ENCODE peak calls at places on chromosomes 2 and 18, in seven cellular contexts. B is IMR-90, H is heart left ventricle, T is A549, A is HepG2, I is H54, N is uterus. Z is an unnamed sample.

GRCh38 chr2:68812256-68812655 is 58.9 kb downstream of the BMP10 start:
- DNase-seq in A (peak), N (no peak), H (no peak), T (no peak), B (peak), I (no peak), Z (no peak)

GRCh38 chr2:15603044-15603765 is 11.5 kb downstream of the DDX1 start:
- DNase-seq in A (no peak), B (no peak), T (no peak), N (no peak), H (no peak), I (no peak), Z (no peak)

GRCh38 chr2:25805987-25806386 is 72.3 kb downstream of the ASXL2 start:
- DNase-seq in N (no peak), I (no peak), T (no peak), A (no peak), H (no peak), B (no peak), Z (no peak)

GRCh38 chr18:3525870-3526420 is 76.0 kb downstream of the TGIF1 start:
- DNase-seq in N (no peak), T (no peak), B (no peak), I (no peak), H (no peak), A (no peak), Z (no peak)

GRCh38 chr2:38666578-38666926 is 638 bp downstream of the GALM start:
- DNase-seq in T (no peak), B (peak), I (no peak), A (peak), N (no peak), H (no peak), Z (no peak)

GRCh38 chr2:42386684-42387083 is 25.7 kb upstream of the COX7A2L start:
- DNase-seq in N (no peak), A (peak), T (peak), B (no peak), I (peak), H (no peak), Z (no peak)

GRCh38 chr18:36963464-36963863 is 134.5 kb downstream of the KIAA1328 start:
- DNase-seq in A (no peak), B (no peak), H (no peak), N (no peak), I (no peak), T (no peak), Z (no peak)

GRCh38 chr2:134145519-134145918 is 108.4 kb upstream of the MGAT5 start:
- DNase-seq in T (no peak), I (no peak), B (no peak), N (no peak), A (no peak), H (no peak), Z (no peak)

GRCh38 chr2:109409347-109410020 is 204.3 kb downstream of the SEPTIN10 start:
- DNase-seq in I (no peak), N (no peak), T (no peak), A (no peak), B (no peak), H (no peak), Z (no peak)

GRCh38 chr18:79739440-79739778 is 58.3 kb upstream of the KCNG2 start:
- DNase-seq in N (no peak), A (no peak), T (no peak), I (no peak), B (no peak), H (no peak), Z (no peak)

GRCh38 chr18:30696201-30696600 is 346.3 kb downstream of the DSC3 start:
- DNase-seq in A (no peak), B (no peak), I (no peak), T (no peak), H (no peak), N (no peak), Z (no peak)

GRCh38 chr18:48669991-48670750 is 131.3 kb downstream of the CTIF start:
- DNase-seq in A (no peak), H (no peak), N (no peak), B (no peak), I (no peak), T (no peak), Z (no peak)

GRCh38 chr2:76998713-76999112 is 523.5 kb downstream of the LRRTM4 start:
- DNase-seq in A (no peak), B (no peak), N (no peak), I (no peak), T (no peak), H (no peak), Z (no peak)

GRCh38 chr18:45291616-45292612 is 323.4 kb upstream of the SLC14A2 start:
- DNase-seq in A (no peak), T (no peak), I (no peak), H (no peak), B (no peak), N (no peak), Z (no peak)

GRCh38 chr2:241505086-241505780 is 3.2 kb downstream of the STK25 start:
- DNase-seq in A (no peak), H (no peak), T (no peak), I (no peak), N (no peak), B (no peak), Z (no peak)
- TF ChIP-seq POLR2A in A (no peak), H (no peak), T (no peak), I (no peak), N (no peak), B (no peak), Z (no peak)

DNA sequence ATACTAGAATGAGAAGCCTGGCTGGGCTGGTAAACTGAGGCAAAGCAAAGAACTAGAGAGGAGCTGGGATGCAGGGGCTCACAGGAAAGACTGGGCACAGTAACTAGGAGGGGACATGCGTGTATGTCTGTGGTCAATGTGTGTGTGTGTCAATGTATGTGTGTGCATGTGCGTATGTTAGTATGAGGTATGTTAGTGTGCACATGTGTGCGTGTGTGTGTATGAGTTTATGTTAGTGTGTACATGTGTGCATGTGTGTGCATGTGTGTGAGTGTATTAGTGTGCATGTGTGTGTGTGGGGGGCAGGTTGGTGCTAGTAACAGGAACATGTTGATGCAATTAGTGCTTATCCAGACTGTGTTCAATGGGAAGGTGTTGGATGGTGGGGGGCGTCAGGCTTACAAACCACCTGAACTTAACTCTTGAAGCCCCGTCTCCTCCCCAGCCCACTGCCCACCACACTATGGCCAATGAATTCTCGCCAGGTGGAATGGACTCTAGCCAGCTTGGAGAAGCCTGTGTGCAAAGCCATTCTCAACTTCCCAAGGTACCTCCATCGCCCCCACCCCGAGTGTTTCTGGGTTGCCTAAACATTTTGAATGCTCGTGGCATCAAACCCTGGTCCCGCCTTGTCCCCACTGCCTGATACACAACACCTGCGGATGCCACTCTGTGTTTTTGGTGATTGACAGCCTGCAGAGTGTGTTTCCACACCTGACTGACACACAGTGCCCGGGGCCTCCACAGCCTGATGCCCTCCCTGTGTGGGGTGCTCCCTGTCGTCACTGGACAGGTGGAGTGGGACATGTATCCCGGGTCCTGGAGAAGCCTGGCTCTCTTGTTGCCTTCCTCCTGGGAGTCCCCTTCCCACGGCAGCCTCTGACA is 90.1 kb upstream of the ASB18 start:
- DNase-seq in A (no peak), H (no peak), I (no peak), N (no peak), T (no peak), B (no peak), Z (no peak)
- TF ChIP-seq POLR2A in A (no peak), H (no peak), I (no peak), N (no peak), T (no peak), B (no peak), Z (no peak)

GRCh38 chr18:6374340-6374739 is 40.4 kb downstream of the L3MBTL4 start:
- DNase-seq in A (peak), I (no peak), T (no peak), N (no peak), H (no peak), B (no peak), Z (no peak)

GRCh38 chr18:6373187-6373586 is 41.5 kb downstream of the L3MBTL4 start:
- DNase-seq in N (no peak), B (no peak), A (peak), I (no peak), H (no peak), T (no peak), Z (no peak)

GRCh38 chr18:6370886-6371635 is 43.6 kb downstream of the L3MBTL4 start:
- DNase-seq in A (peak), N (no peak), T (no peak), B (no peak), I (no peak), H (no peak), Z (no peak)

GRCh38 chr18:6376433-6377229 is 38.1 kb downstream of the L3MBTL4 start:
- DNase-seq in A (peak), H (no peak), T (no peak), B (no peak), N (no peak), I (no peak), Z (no peak)

DNA sequence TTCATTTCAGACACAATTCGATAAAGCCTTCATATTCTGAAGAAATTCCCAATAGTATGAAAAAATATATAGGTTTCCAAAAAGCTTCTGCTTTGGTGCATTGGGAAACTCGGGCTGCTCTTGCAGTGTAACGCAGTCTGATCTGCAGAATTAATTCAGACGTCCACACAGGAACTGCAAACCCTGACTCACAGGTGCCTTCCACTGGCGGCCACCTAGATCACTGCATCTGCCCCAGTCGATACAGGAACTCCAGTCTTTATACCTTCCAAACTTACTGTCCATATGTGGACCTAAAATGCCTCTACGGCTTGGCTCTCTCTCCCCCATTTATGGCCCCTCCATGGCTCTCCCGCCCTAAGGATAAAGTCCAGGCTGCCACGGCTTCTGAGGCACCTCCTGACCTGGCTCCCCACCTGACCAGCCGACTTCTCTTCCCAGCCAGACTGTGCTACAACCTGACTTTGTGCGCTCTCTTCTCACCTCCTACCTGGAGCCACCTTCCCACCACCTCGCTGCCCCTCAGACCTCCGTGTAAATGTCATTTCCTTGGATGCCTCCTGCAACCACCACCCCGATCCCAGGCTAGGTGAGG is 39.7 kb downstream of the L3MBTL4 start:
- DNase-seq in I (no peak), A (peak), B (no peak), H (no peak), N (no peak), T (no peak), Z (no peak)
- TF ChIP-seq POLR2A in I (no peak), A (no peak), B (no peak), H (no peak), N (no peak), T (no peak), Z (no peak)

GRCh38 chr18:12883684-12884520 is at the start of gene PTPN2:
- DNase-seq in H (peak), T (peak), B (peak), N (peak), I (peak), A (peak), Z (peak)
- TF ChIP-seq POLR2A in H (no peak), T (peak), B (peak), N (peak), I (peak), A (peak), Z (peak)

GRCh38 chr2:102000813-102001766 is 9.3 kb downstream of the IL1R2 start:
- DNase-seq in A (no peak), B (no peak), H (no peak), N (no peak), T (no peak), I (no peak), Z (no peak)

GRCh38 chr2:102000012-102000411 is 8.3 kb downstream of the IL1R2 start:
- DNase-seq in N (no peak), T (no peak), A (no peak), B (no peak), H (no peak), I (no peak), Z (no peak)

GRCh38 chr2:101998556-101999121 is 6.9 kb downstream of the IL1R2 start:
- DNase-seq in B (no peak), A (peak), H (no peak), T (no peak), I (no peak), N (no peak), Z (no peak)

GRCh38 chr2:102001767-102002142 is 10.0 kb downstream of the IL1R2 start:
- DNase-seq in B (no peak), A (no peak), N (no peak), I (no peak), T (no peak), H (no peak), Z (no peak)

DNA sequence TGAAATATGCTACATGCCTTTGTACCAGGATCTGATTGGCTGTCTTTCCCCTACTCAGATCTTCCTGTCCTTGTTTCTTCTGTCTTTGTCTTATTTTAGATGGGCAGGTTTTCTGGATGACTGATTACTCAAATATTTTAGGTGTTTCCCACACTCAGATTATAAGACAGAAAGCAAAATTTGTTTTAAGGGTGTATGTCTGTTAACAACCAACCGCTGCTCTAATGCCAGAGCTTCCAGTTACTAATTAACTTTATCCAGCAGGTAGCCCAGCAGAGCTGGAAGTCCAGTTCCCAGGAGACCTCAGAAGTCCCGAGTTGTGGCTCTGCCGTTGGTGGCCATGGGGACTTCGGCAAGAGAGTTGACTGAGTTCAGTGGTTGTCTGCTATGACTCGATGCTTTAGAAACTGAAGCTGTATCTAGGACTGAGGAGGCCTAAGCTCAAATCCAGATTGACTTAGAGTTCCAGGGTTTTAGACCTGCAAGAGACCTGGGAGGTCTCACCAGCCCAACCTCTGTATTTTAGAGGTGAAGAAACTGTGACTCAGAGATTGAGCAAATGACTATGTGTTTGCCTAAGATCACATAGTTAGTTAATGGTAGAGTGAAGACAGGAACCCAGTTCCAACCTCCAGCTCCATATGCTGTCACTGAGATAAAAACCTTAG is 7.5 kb downstream of the IL1R2 start:
- DNase-seq in T (peak), A (peak), H (no peak), B (peak), N (no peak), I (no peak), Z (no peak)
- TF ChIP-seq POLR2A in T (no peak), A (peak), H (no peak), B (no peak), N (no peak), I (no peak), Z (no peak)

GRCh38 chr2:44164617-44165016 is 4.1 kb upstream of the PPM1B start:
- DNase-seq in B (no peak), I (no peak), H (no peak), A (no peak), T (no peak), N (no peak), Z (no peak)

GRCh38 chr2:44167908-44168683 is 579 bp upstream of the PPM1B start:
- DNase-seq in N (peak), H (peak), T (peak), I (peak), B (peak), A (peak), Z (peak)

GRCh38 chr2:44167311-44167907 is 1.3 kb upstream of the PPM1B start:
- DNase-seq in H (no peak), A (no peak), I (no peak), B (no peak), T (no peak), N (no peak), Z (no peak)

GRCh38 chr2:44163782-44164181 is 4.9 kb upstream of the PPM1B start:
- DNase-seq in H (no peak), T (no peak), B (no peak), I (no peak), A (no peak), N (no peak), Z (no peak)

DNA sequence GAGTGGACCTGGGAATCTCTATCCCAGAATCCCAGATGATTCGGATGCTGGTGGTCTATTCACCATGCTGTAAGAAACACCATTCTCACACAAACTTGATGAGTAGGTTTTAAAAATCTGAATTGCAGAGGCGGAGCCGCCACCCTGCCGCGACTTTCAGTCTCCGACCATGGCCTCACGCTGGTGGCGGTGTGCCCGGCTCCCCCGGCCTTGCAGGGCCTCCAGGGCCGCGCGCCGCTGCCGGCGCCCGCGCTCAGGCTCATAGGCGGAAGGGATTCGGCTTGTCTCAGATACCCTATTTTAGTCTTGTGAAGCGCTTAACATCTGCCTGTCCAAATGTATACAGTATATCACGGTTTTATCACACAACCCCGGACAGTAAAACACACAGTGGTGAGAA is 2.6 kb upstream of the PPM1B start:
- DNase-seq in A (no peak), N (no peak), T (no peak), H (no peak), I (no peak), B (no peak), Z (no peak)
- TF ChIP-seq POLR2A in A (no peak), N (no peak), T (no peak), H (no peak), I (no peak), B (no peak), Z (no peak)

Z was measured in adrenal gland.